ENCODE peak calls at places on chromosomes 11 and 22, in five cellular contexts. One of them, this sample, is unnamed.

GRCh38 chr11:2870460-2870859 is 15.1 kb downstream of the CDKN1C start:
- DNase-seq in GM12878: no peak
- DNase-seq in HepG2: no peak
- DNase-seq in K562: no peak
- DNase-seq in SK-N-SH: peak; percentile 46
- DNase-seq in this sample: no peak

GRCh38 chr22:45317551-45318167 is 7.9 kb downstream of the FAM118A start:
- DNase-seq in GM12878: no peak
- DNase-seq in HepG2: no peak
- DNase-seq in K562: no peak
- DNase-seq in SK-N-SH: peak; percentile 70
- DNase-seq in this sample: peak; percentile 48

GRCh38 chr11:101497292-101497691 is 86.5 kb downstream of the TRPC6 start:
- DNase-seq in GM12878: no peak
- DNase-seq in HepG2: no peak
- DNase-seq in K562: no peak
- DNase-seq in SK-N-SH: no peak
- DNase-seq in this sample: no peak

GRCh38 chr11:70071996-70072395 is 6.1 kb upstream of the ANO1 start:
- DNase-seq in GM12878: no peak
- DNase-seq in HepG2: no peak
- DNase-seq in K562: no peak
- DNase-seq in SK-N-SH: no peak
- DNase-seq in this sample: no peak

GRCh38 chr22:23178512-23179254 is 1.6 kb upstream of the BCR start:
- DNase-seq in GM12878: no peak
- DNase-seq in HepG2: no peak
- DNase-seq in K562: peak; percentile 100
- DNase-seq in SK-N-SH: peak; percentile 91
- DNase-seq in this sample: peak; percentile 87

GRCh38 chr11:101880208-101880607 is 34.6 kb upstream of the CEP126 start:
- DNase-seq in GM12878: no peak
- DNase-seq in HepG2: peak; percentile 75
- DNase-seq in K562: no peak
- DNase-seq in SK-N-SH: peak; percentile 8
- DNase-seq in this sample: peak; percentile 27

GRCh38 chr11:130999086-130999485 is 82.8 kb upstream of the SNX19 start:
- DNase-seq in GM12878: no peak
- DNase-seq in HepG2: no peak
- DNase-seq in K562: no peak
- DNase-seq in SK-N-SH: no peak
- DNase-seq in this sample: no peak

GRCh38 chr11:26070981-26071380 is 260.9 kb upstream of the ANO3 start:
- DNase-seq in GM12878: no peak
- DNase-seq in HepG2: no peak
- DNase-seq in K562: no peak
- DNase-seq in SK-N-SH: no peak
- DNase-seq in this sample: no peak

GRCh38 chr11:96215094-96215782 is 127.8 kb downstream of the MAML2 start:
- DNase-seq in GM12878: peak; percentile 72
- DNase-seq in HepG2: no peak
- DNase-seq in K562: no peak
- DNase-seq in SK-N-SH: no peak
- DNase-seq in this sample: no peak

GRCh38 chr11:1694064-1694845 is 2.7 kb upstream of the KRTAP5-6 start:
- DNase-seq in GM12878: no peak
- DNase-seq in HepG2: peak; percentile 53
- DNase-seq in K562: peak; percentile 95
- DNase-seq in SK-N-SH: peak; percentile 95
- DNase-seq in this sample: peak; percentile 92

DNA sequence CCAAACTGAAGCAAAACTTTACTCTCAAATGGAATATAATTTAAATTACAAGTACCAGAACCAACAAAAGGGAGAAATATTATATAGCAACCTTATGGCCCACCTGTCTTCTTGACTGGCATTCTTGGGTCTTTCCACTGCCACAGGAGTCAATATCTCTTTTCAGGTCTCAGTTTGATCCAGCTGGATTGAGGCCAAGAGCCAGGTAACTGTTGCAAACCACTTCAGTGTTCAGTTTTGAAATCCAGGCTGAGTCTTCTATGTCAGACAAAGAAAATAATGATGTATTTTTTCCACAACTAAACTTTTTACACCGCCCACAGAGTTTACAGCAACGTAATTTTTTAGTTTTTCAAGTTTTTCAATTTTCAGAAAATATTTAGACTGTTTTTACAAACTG is 648 bp downstream of the DLG2 start:
- DNase-seq in GM12878: no peak
- DNase-seq in HepG2: no peak
- DNase-seq in K562: no peak
- DNase-seq in SK-N-SH: no peak
- DNase-seq in this sample: no peak
- TF ChIP-seq FOXM1 in GM12878: no peak
- TF ChIP-seq FOXM1 in HepG2: no peak
- TF ChIP-seq FOXM1 in K562: no peak
- TF ChIP-seq FOXM1 in SK-N-SH: no peak
- TF ChIP-seq FOXM1 in this sample: no peak

GRCh38 chr11:107856981-107857517 is 1.5 kb downstream of the SLC35F2 start:
- DNase-seq in GM12878: no peak
- DNase-seq in HepG2: no peak
- DNase-seq in K562: no peak
- DNase-seq in SK-N-SH: no peak
- DNase-seq in this sample: no peak
- TF ChIP-seq FOXM1 in GM12878: no peak
- TF ChIP-seq FOXM1 in HepG2: no peak
- TF ChIP-seq FOXM1 in K562: no peak
- TF ChIP-seq FOXM1 in SK-N-SH: no peak
- TF ChIP-seq FOXM1 in this sample: no peak

GRCh38 chr22:49106136-49106930 is 721.3 kb downstream of the BRD1 start:
- DNase-seq in GM12878: no peak
- DNase-seq in HepG2: no peak
- DNase-seq in K562: no peak
- DNase-seq in SK-N-SH: no peak
- DNase-seq in this sample: no peak

GRCh38 chr22:49101873-49102272 is 725.8 kb downstream of the BRD1 start:
- DNase-seq in GM12878: no peak
- DNase-seq in HepG2: no peak
- DNase-seq in K562: no peak
- DNase-seq in SK-N-SH: no peak
- DNase-seq in this sample: no peak

GRCh38 chr22:49102367-49102766 is 725.3 kb downstream of the BRD1 start:
- DNase-seq in GM12878: no peak
- DNase-seq in HepG2: no peak
- DNase-seq in K562: no peak
- DNase-seq in SK-N-SH: no peak
- DNase-seq in this sample: no peak

GRCh38 chr22:49103314-49104052 is 724.2 kb downstream of the BRD1 start:
- DNase-seq in GM12878: no peak
- DNase-seq in HepG2: no peak
- DNase-seq in K562: no peak
- DNase-seq in SK-N-SH: peak; percentile 73
- DNase-seq in this sample: no peak

DNA sequence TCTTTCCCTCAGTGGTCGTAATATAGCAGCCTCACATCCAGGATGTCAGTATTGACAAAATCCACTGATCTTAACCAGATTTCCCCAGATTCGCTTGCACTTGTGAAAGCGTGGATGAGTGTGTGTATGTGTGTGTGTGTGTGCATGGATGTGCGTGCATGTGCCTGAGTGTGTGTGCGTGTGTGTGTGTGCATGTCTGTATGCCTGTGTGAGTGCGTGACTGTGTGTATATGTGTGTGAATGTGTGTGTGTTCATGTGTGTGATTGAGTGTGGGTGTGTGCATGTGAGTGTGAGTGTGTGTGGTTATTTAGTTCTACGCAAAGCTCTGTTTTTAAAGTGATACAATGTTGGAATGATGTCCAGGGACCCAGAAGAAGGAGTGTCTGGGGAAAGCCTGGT is 723.2 kb downstream of the BRD1 start:
- DNase-seq in GM12878: no peak
- DNase-seq in HepG2: no peak
- DNase-seq in K562: no peak
- DNase-seq in SK-N-SH: no peak
- DNase-seq in this sample: no peak
- TF ChIP-seq FOXM1 in GM12878: no peak
- TF ChIP-seq FOXM1 in HepG2: no peak
- TF ChIP-seq FOXM1 in K562: no peak
- TF ChIP-seq FOXM1 in SK-N-SH: no peak
- TF ChIP-seq FOXM1 in this sample: no peak

DNA sequence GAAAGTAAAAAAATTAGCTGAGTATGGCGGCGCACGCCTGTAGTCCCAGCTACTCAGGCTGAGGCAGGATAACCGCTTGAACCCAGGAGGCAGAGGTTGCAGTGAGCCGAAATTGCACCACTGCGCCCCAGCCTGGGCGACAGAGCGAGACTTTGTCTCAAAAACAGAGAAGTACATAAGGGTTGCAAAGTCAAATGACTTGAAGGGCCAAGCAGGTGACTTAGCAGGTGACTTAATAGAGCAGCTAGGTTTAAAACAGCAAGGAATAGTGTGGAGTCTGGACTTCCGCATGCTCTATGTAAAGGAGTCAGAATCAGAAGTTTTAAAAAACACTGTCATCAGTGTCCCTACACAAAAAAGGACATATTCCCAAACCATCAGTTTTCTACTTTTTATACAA is 31.7 kb downstream of the EP300 start:
- DNase-seq in GM12878: no peak
- DNase-seq in HepG2: no peak
- DNase-seq in K562: no peak
- DNase-seq in SK-N-SH: no peak
- DNase-seq in this sample: no peak
- TF ChIP-seq FOXM1 in GM12878: no peak
- TF ChIP-seq FOXM1 in HepG2: no peak
- TF ChIP-seq FOXM1 in K562: no peak
- TF ChIP-seq FOXM1 in SK-N-SH: no peak
- TF ChIP-seq FOXM1 in this sample: no peak